ENCODE peak calls at places on chromosomes 6 and 20, in six cellular contexts. Q, Y, T, D, E and H are unnamed samples.

GRCh38 chr6:56864171-56864616 is 90.7 kb upstream of the BEND6 start:
- DNase-seq in T (no peak), Q (no peak), Y (no peak), E (no peak), D (no peak), H (no peak)

GRCh38 chr20:50813101-50813643 is 18.3 kb downstream of the BCAS4 start:
- DNase-seq in E (no peak), T (no peak), D (no peak), Y (no peak), Q (no peak), H (no peak)

GRCh38 chr6:111952821-111953535 is 79.7 kb upstream of the FYN start:
- DNase-seq in Y (peak), T (no peak), D (peak), Q (no peak), E (no peak), H (no peak)

GRCh38 chr20:610130-611046 is at the start of gene TCF15:
- DNase-seq in E (no peak), T (no peak), D (peak), Y (no peak), Q (no peak), H (no peak)

GRCh38 chr20:22815584-22815983 is 219.5 kb upstream of the SSTR4 start:
- DNase-seq in Y (no peak), D (no peak), Q (no peak), T (no peak), E (no peak), H (no peak)

GRCh38 chr6:30885481-30885998 is 1.2 kb downstream of the DDR1 start:
- DNase-seq in D (peak), Q (peak), T (no peak), Y (peak), E (no peak), H (no peak)

GRCh38 chr20:36969478-36970186 is 18.1 kb upstream of the SAMHD1 start:
- DNase-seq in Q (no peak), D (no peak), E (no peak), T (no peak), Y (no peak), H (no peak)

GRCh38 chr6:55636406-55637102 is 57.6 kb upstream of the HMGCLL1 start:
- DNase-seq in E (no peak), Y (peak), Q (no peak), D (peak), T (no peak), H (no peak)

GRCh38 chr20:57180385-57180784 is 86.1 kb downstream of the BMP7 start:
- DNase-seq in Y (no peak), D (no peak), Q (no peak), E (no peak), T (no peak), H (no peak)

GRCh38 chr6:34810936-34811632 is 19.2 kb downstream of the BLTP3A start:
- DNase-seq in Y (peak), E (no peak), Q (no peak), T (no peak), D (peak), H (no peak)

GRCh38 chr20:1005452-1006027 is 3.4 kb upstream of the RSPO4 start:
- DNase-seq in E (peak), Q (no peak), T (no peak), D (peak), Y (peak), H (no peak)

GRCh38 chr6:163285689-163286088 is 128.8 kb upstream of the QKI start:
- DNase-seq in E (no peak), Y (no peak), Q (no peak), T (no peak), D (no peak), H (no peak)

GRCh38 chr20:50130346-50130703 is 17.4 kb upstream of the UBE2V1 start:
- DNase-seq in Q (no peak), E (no peak), D (no peak), Y (no peak), T (no peak), H (no peak)

GRCh38 chr6:9481292-9482029 is 933.4 kb downstream of the TFAP2A start:
- DNase-seq in Y (no peak), D (peak), T (no peak), Q (no peak), E (no peak), H (no peak)